ENCODE peak calls at places on chromosomes 12 and 14, in seven cellular contexts. Z is AG04450; E is psoas muscle; R is heart left ventricle; B is IMR-90; O is cardiac muscle cell; G is CD8-positive, alpha-beta T cell. L is an unnamed sample. For H3K9me3, the result is how much of the 10 kb centered on the place peaks cover.

GRCh38 chr14:85531594-85532391 is 1.8 kb downstream of the FLRT2 start:
- DNase-seq in Z (no peak), B (peak), R (peak), O (peak), E (peak), G (no peak), L (peak)

GRCh38 chr12:104598342-104599271 is 141.9 kb downstream of the CHST11 start:
- DNase-seq in E (no peak), Z (no peak), R (no peak), O (peak), B (no peak), G (no peak), L (no peak)

GRCh38 chr14:33682746-33683145 is 268.1 kb downstream of the EGLN3 start:
- DNase-seq in B (peak), Z (peak), O (no peak), E (peak), G (no peak), R (peak), L (peak)

GRCh38 chr12:90045559-90045958 is 336.9 kb upstream of the ATP2B1 start:
- DNase-seq in E (no peak), G (no peak), R (no peak), O (no peak), Z (no peak), B (no peak), L (no peak)

GRCh38 chr14:95432152-95433093 is 84.0 kb downstream of the SYNE3 start:
- DNase-seq in R (peak), O (peak), G (no peak), Z (no peak), E (no peak), B (peak), L (no peak)

GRCh38 chr12:57552692-57553321 is 3.0 kb downstream of the KIF5A start:
- DNase-seq in Z (no peak), B (peak), O (peak), G (no peak), R (no peak), E (no peak), L (no peak)

GRCh38 chr12:3973269-3973884 is 100.2 kb upstream of the PARP11 start:
- DNase-seq in B (no peak), G (no peak), Z (no peak), R (no peak), E (no peak), O (no peak), L (no peak)

GRCh38 chr12:57520008-57520726 is at the start of gene DDIT3:
- DNase-seq in O (peak), Z (peak), B (peak), R (peak), G (peak), E (peak), L (peak)

GRCh38 chr12:60257063-60257462 is 661.2 kb downstream of the SLC16A7 start:
- DNase-seq in G (no peak), E (no peak), Z (peak), R (no peak), B (peak), O (peak), L (no peak)

GRCh38 chr12:132049876-132050275 is 94.2 kb downstream of the DDX51 start:
- DNase-seq in B (no peak), E (no peak), R (no peak), Z (no peak), O (no peak), G (no peak), L (no peak)

GRCh38 chr14:83118029-83118428 is 1584.4 kb upstream of the SEL1L start:
- DNase-seq in B (no peak), E (no peak), R (no peak), O (no peak), G (no peak), Z (no peak), L (no peak)

GRCh38 chr14:70641548-70642312 is at the start of gene TTC9:
- DNase-seq in R (no peak), E (peak), B (no peak), O (peak), Z (no peak), G (no peak), L (no peak)

GRCh38 chr12:57231276-57232021 is 1.9 kb downstream of the SHMT2 start:
- DNase-seq in R (no peak), Z (no peak), O (no peak), G (no peak), B (no peak), E (no peak), L (no peak)

GRCh38 chr14:100586153-100586519 is 1.1 kb downstream of the BEGAIN start:
- DNase-seq in E (no peak), R (peak), G (no peak), O (no peak), Z (no peak), B (no peak), L (no peak)

GRCh38 chr12:119989619-119990381 is 764 bp downstream of the BICDL1 start:
- DNase-seq in Z (peak), G (peak), B (peak), R (peak), O (peak), E (peak), L (peak)

GRCh38 chr14:69675246-69675583 is 63.8 kb downstream of the SUSD6 start:
- DNase-seq in R (peak), O (no peak), E (no peak), G (no peak), Z (no peak), B (no peak), L (no peak)

GRCh38 chr12:113467154-113467513 is 4.5 kb downstream of the LHX5 start:
- DNase-seq in R (no peak), G (no peak), O (peak), B (no peak), Z (no peak), E (no peak), L (no peak)

GRCh38 chr12:94405378-94406116 is 54.1 kb downstream of the CEP83 start:
- DNase-seq in R (no peak), O (no peak), E (no peak), B (no peak), Z (no peak), G (no peak), L (no peak)

GRCh38 chr12:62021808-62022207 is 238.4 kb upstream of the USP15 start:
- DNase-seq in E (no peak), B (no peak), O (no peak), R (no peak), G (no peak), Z (no peak), L (no peak)

GRCh38 chr12:52260351-52261210 is 13.9 kb upstream of the KRT86 start:
- DNase-seq in Z (peak), R (no peak), O (no peak), E (no peak), G (no peak), B (peak), L (no peak)

GRCh38 chr12:55827806-55828205 is 1.6 kb downstream of the DNAJC14 start:
- DNase-seq in O (no peak), B (no peak), R (no peak), Z (no peak), G (no peak), E (no peak), L (no peak)

GRCh38 chr14:99133563-99134332 is 138.2 kb downstream of the BCL11B start:
- DNase-seq in R (no peak), O (no peak), Z (no peak), B (no peak), E (no peak), G (no peak), L (peak)

GRCh38 chr14:94157195-94157594 is 16.9 kb upstream of the PPP4R4 start:
- DNase-seq in R (no peak), B (no peak), G (no peak), O (no peak), Z (no peak), E (no peak), L (no peak)

GRCh38 chr12:109982211-109982610 is 14.0 kb downstream of the GIT2 start:
- DNase-seq in R (no peak), Z (no peak), G (no peak), B (peak), E (no peak), O (no peak), L (no peak)

GRCh38 chr12:48927261-48927660 is 2.0 kb upstream of the FKBP11 start:
- DNase-seq in R (no peak), G (no peak), O (no peak), E (no peak), Z (peak), B (peak), L (no peak)

GRCh38 chr12:26572131-26572530 is 260.9 kb downstream of the ITPR2 start:
- DNase-seq in R (no peak), Z (no peak), B (peak), G (no peak), E (no peak), O (no peak), L (no peak)

GRCh38 chr14:51912112-51912786 is 51.8 kb downstream of the GNG2 start:
- DNase-seq in B (no peak), O (no peak), Z (no peak), R (no peak), G (no peak), E (no peak), L (no peak)

GRCh38 chr12:67625004-67625403 is 23.5 kb upstream of the DYRK2 start:
- DNase-seq in O (no peak), Z (no peak), R (no peak), B (no peak), E (no peak), G (no peak), L (no peak)

GRCh38 chr12:98939350-98939749 is 294.3 kb downstream of the APAF1 start:
- DNase-seq in G (no peak), R (no peak), E (no peak), Z (no peak), B (peak), O (peak), L (no peak)

GRCh38 chr14:94659953-94660946 is 48.1 kb downstream of the SERPINA3 start:
- DNase-seq in R (no peak), G (no peak), E (no peak), O (no peak), Z (no peak), B (no peak), L (no peak)

GRCh38 chr12:4134434-4134762 is 139.2 kb upstream of the CCND2 start:
- DNase-seq in E (no peak), O (no peak), Z (no peak), B (no peak), R (no peak), G (no peak), L (no peak)

GRCh38 chr14:103366741-103367140 is 18.5 kb upstream of the MARK3 start:
- DNase-seq in G (no peak), B (no peak), O (no peak), R (no peak), Z (no peak), E (no peak), L (no peak)

GRCh38 chr12:117461732-117462131 is 100.3 kb upstream of the NOS1 start:
- DNase-seq in B (no peak), E (no peak), Z (no peak), G (no peak), O (peak), R (no peak), L (no peak)

GRCh38 chr12:125856366-125856765 is 791.1 kb downstream of the AACS start:
- DNase-seq in E (no peak), O (no peak), R (no peak), G (no peak), Z (no peak), B (no peak), L (no peak)

GRCh38 chr12:125860672-125861288 is 795.5 kb downstream of the AACS start:
- DNase-seq in O (no peak), B (no peak), R (no peak), G (no peak), Z (no peak), E (no peak), L (no peak)

GRCh38 chr12:125852679-125853078 is 787.4 kb downstream of the AACS start:
- DNase-seq in O (no peak), Z (no peak), G (no peak), B (no peak), R (no peak), E (no peak), L (no peak)

GRCh38 chr12:125853670-125854069 is 788.4 kb downstream of the AACS start:
- DNase-seq in E (no peak), G (no peak), Z (no peak), B (no peak), O (no peak), R (no peak), L (no peak)

GRCh38 chr12:125856899-125857298 is 791.7 kb downstream of the AACS start:
- DNase-seq in R (no peak), Z (no peak), B (no peak), O (no peak), G (no peak), E (no peak), L (no peak)
- H3K9me3 ChIP-seq in R (under half), Z (under half), B (under half), O (under half), G (under half), E (under half), L (under half)

DNA sequence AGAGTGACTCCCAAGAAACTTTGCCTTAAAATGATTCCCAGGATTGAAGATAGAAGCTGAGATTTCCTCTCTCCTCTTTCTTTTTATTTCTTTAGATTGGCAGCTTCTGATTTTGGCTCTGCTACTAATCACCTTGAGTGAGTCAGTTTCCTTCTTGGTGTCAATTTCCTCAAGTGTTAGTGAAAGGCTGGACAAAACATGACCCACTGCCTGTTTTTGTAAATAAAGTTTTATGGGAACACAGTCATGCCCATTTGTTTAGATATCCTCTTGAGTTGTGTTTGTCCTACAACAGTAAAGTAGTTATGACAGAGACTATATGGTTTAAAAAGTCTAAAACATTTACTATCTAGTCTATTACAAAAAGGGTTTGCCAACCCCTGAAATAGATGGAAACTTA is 227.2 kb upstream of the TBX3 start:
- DNase-seq in O (no peak), R (no peak), E (no peak), B (no peak), Z (no peak), G (no peak), L (no peak)
- H3K4me3 ChIP-seq in O (no peak), R (no peak), E (no peak), B (no peak), Z (no peak), G (no peak), L (no peak)

DNA sequence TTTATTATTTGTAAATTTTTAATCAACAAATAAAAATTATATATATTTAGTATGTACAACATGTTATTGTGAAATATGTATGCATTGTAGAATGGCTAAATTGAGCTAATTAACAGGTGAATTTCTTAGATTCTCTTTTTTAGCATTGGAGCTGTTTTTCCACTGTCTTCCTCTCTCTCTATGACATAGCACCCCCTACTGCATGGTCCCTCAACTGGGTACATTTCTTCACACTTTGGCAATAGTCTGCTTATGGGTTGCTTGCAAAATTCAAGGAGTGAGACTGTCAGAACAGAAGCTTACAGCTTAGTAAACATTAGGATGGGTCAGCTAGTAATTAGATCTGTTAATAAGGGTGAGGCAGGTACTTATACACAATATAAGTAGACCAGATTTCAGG is 658.5 kb upstream of the MGAT4C start:
- DNase-seq in R (no peak), E (no peak), B (peak), O (peak), G (no peak), Z (peak), L (no peak)
- TF ChIP-seq CTCF in R (peak), E (no peak), B (peak), O (peak), G (no peak), Z (peak), L (peak)

DNA sequence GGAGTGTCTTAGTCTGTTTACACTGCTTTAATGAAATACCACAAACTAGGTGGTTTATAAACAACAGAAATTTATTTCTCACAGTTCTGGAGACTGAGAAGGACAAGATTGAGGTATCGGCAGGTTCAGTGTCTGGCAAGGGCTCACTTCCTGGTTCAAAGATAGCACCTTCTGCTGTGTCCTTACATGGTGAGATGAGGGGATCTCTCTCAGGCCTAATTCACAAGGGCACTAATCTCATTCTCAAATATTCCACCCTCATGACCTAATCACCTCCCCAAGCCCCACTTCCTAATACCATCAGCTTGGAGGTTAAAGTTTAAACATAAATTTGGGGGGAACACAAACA is 35.0 kb upstream of the PLEK2 start:
- DNase-seq in E (no peak), O (no peak), B (no peak), G (no peak), Z (no peak), R (no peak), L (no peak)
- H3K9me3 ChIP-seq in E (under half), O (under half), B (under half), G (under half), Z (under half), R (under half), L (under half)

GRCh38 chr12:34107781-34108404 is 85.6 kb downstream of the ALG10 start:
- DNase-seq in E (no peak), G (no peak), R (no peak), O (no peak), B (no peak), Z (no peak), L (no peak)
- H3K4me3 ChIP-seq in E (no peak), G (no peak), R (peak), O (no peak), B (no peak), Z (no peak), L (no peak)

GRCh38 chr14:104820669-104821228 is 19.8 kb downstream of the ZBTB42 start:
- DNase-seq in G (no peak), R (peak), E (no peak), Z (peak), B (peak), O (peak), L (peak)
- TF ChIP-seq CTCF in G (no peak), R (peak), E (peak), Z (peak), B (peak), O (peak), L (peak)

GRCh38 chr12:34291426-34291901 is 269.2 kb downstream of the ALG10 start:
- DNase-seq in B (no peak), R (no peak), Z (no peak), O (no peak), G (no peak), E (no peak), L (no peak)

GRCh38 chr12:34294671-34295365 is 272.5 kb downstream of the ALG10 start:
- DNase-seq in B (no peak), E (peak), G (no peak), O (no peak), Z (no peak), R (peak), L (peak)

GRCh38 chr12:34291001-34291400 is 268.7 kb downstream of the ALG10 start:
- DNase-seq in B (no peak), Z (no peak), R (no peak), G (no peak), E (no peak), O (no peak), L (no peak)

GRCh38 chr12:34294137-34294536 is 271.8 kb downstream of the ALG10 start:
- DNase-seq in O (no peak), R (no peak), B (no peak), Z (no peak), G (no peak), E (no peak), L (no peak)

DNA sequence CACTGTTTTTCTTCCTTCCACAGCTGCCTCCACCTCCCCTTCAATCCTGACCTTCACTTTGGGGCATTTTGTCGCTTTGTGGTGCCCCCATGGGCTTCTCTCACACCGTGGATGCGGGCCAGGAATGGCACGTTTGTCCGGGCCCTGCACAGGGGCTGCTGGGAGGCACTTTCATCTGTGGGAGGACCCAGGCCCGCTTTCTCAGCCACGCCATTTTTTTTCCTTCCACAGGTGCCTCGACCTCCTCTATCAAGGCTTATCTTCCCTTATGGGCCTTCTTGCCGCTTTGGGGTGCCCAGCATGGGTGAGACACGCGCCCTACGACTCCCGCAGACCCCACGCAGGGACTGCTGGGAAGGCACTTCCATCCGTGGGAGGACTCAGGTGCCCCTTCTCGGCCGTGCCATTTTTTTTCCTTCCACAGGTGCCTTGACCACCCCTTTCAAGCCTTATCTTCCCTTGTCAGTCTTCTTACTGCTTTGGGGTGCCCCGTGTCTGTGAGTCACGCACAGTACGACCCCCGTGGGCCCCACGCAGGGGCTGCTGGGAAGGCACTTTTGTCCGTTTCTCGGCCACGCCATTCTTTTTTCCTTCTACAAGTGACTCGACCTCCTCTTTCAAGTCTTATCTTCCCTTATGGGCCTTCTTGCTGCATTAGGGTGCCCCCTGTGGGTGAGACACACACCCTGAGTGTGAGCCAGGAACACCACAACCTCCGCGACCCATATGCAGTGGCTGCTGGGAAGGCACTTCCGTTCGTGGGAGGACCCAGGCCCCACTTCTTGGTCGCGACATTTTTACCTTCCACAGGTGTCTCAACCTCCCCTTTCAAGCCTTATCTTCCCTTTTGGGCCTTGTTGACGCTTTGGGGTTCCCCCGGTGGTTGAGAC is 270.7 kb downstream of the ALG10 start:
- DNase-seq in Z (no peak), E (no peak), R (no peak), O (no peak), B (no peak), G (no peak), L (peak)
- H3K9me3 ChIP-seq in Z (half or more), E (under half), R (under half), O (under half), B (half or more), G (under half), L (under half)

L was measured in tibial artery.